ENCODE peak calls at places on chromosomes 12 and 14, in seven cellular contexts. V, M, I, T, C, W and N are unnamed samples.

GRCh38 chr14:105365101-105365500 is 33.2 kb upstream of the TEX22 start:
- DNase-seq in V (no peak), M (no peak), I (no peak), T (no peak), C (no peak), W (no peak), N (no peak)

GRCh38 chr12:124543052-124543590 is 24.3 kb downstream of the NCOR2 start:
- DNase-seq in V (no peak), M (peak; percentile 34), I (no peak), T (no peak), C (peak; percentile 57), W (no peak), N (peak; percentile 18)

GRCh38 chr14:22945642-22946041 is 11.2 kb downstream of the HAUS4 start:
- DNase-seq in V (no peak), M (no peak), I (no peak), T (no peak), C (no peak), W (no peak), N (no peak)

GRCh38 chr12:96213869-96214268 is 19.7 kb downstream of the ELK3 start:
- DNase-seq in V (no peak), M (no peak), I (no peak), T (no peak), C (no peak), W (no peak), N (no peak)

GRCh38 chr12:62983594-62983993 is 48.6 kb upstream of the PPM1H start:
- DNase-seq in V (no peak), M (peak; percentile 16), I (no peak), T (peak; percentile 58), C (no peak), W (no peak), N (no peak)

GRCh38 chr12:7129647-7130536 is at the start of gene CLSTN3:
- DNase-seq in V (peak; percentile 87), M (peak; percentile 68), I (peak; percentile 79), T (peak; percentile 72), C (peak; percentile 87), W (peak; percentile 86), N (peak; percentile 86)

GRCh38 chr12:92987362-92987761 is 58.3 kb upstream of the EEA1 start:
- DNase-seq in V (no peak), M (peak; percentile 64), I (no peak), T (no peak), C (peak; percentile 45), W (peak; percentile 3), N (no peak)

GRCh38 chr14:60722836-60723217 is 1.3 kb downstream of the SIX4 start:
- DNase-seq in V (no peak), M (no peak), I (no peak), T (no peak), C (no peak), W (no peak), N (no peak)

GRCh38 chr12:82411561-82412230 is 53.4 kb downstream of the METTL25 start:
- DNase-seq in V (no peak), M (no peak), I (no peak), T (no peak), C (no peak), W (no peak), N (no peak)

GRCh38 chr12:26810330-26810729 is 22.7 kb downstream of the ITPR2 start:
- DNase-seq in V (no peak), M (no peak), I (no peak), T (peak; percentile 71), C (no peak), W (no peak), N (no peak)

GRCh38 chr14:61369097-61369496 is 47.7 kb downstream of the PRKCH start:
- DNase-seq in V (no peak), M (no peak), I (no peak), T (no peak), C (no peak), W (no peak), N (no peak)

GRCh38 chr14:56247495-56248087 is 129.4 kb downstream of the PELI2 start:
- DNase-seq in V (no peak), M (peak; percentile 28), I (no peak), T (no peak), C (no peak), W (no peak), N (no peak)

GRCh38 chr14:83208346-83208745 is 1674.7 kb upstream of the SEL1L start:
- DNase-seq in V (no peak), M (no peak), I (no peak), T (no peak), C (no peak), W (no peak), N (no peak)

GRCh38 chr12:32331133-32331532 is 68.2 kb upstream of the FGD4 start:
- DNase-seq in V (no peak), M (no peak), I (no peak), T (no peak), C (no peak), W (no peak), N (no peak)

GRCh38 chr14:55133416-55133815 is 4.4 kb downstream of the LGALS3 start:
- DNase-seq in V (no peak), M (no peak), I (no peak), T (no peak), C (no peak), W (no peak), N (no peak)

GRCh38 chr12:78887008-78887407 is 22.4 kb downstream of the SYT1 start:
- DNase-seq in V (no peak), M (no peak), I (no peak), T (no peak), C (no peak), W (no peak), N (no peak)

GRCh38 chr14:59511916-59512530 is 27.7 kb downstream of the JKAMP start:
- DNase-seq in V (peak; percentile 13), M (peak; percentile 21), I (no peak), T (no peak), C (no peak), W (no peak), N (no peak)

GRCh38 chr12:92076106-92076505 is 69.5 kb downstream of the BTG1 start:
- DNase-seq in V (no peak), M (no peak), I (no peak), T (no peak), C (no peak), W (no peak), N (no peak)

GRCh38 chr12:93563807-93564538 is 8.5 kb upstream of the SOCS2 start:
- DNase-seq in V (no peak), M (no peak), I (no peak), T (peak; percentile 80), C (no peak), W (no peak), N (no peak)